ENCODE peak calls at places on chromosomes 5 and 9, in seven cellular contexts. B is OCI-LY7, W is MM.1S, J is cardiac muscle cell, X is A549, Q is foreskin fibroblast, A is fibroblast of pulmonary artery. E is an unnamed sample.

GRCh38 chr9:136373300-136374182 is at the start of gene CARD9:
- DNase-seq in B (no peak), W (no peak), J (no peak), X (no peak), Q (peak), A (no peak), E (no peak)

GRCh38 chr9:70101265-70101664 is 57.6 kb downstream of the MAMDC2 start:
- DNase-seq in B (no peak), W (no peak), J (no peak), X (no peak), Q (peak), A (peak), E (peak)

GRCh38 chr5:113068559-113068958 is 92.0 kb downstream of the DCP2 start:
- DNase-seq in B (no peak), W (no peak), J (no peak), X (no peak), Q (peak), A (no peak), E (peak)

GRCh38 chr5:3346111-3346820 is 249.4 kb upstream of the IRX1 start:
- DNase-seq in B (no peak), W (no peak), J (no peak), X (no peak), Q (no peak), A (no peak), E (no peak)

GRCh38 chr5:178121450-178122276 is 8.3 kb downstream of the N4BP3 start:
- DNase-seq in B (peak), W (peak), J (no peak), X (no peak), Q (no peak), A (peak), E (peak)

GRCh38 chr9:108687360-108687981 is 168.3 kb downstream of the ACTL7B start:
- DNase-seq in B (no peak), W (no peak), J (no peak), X (no peak), Q (peak), A (peak), E (peak)

GRCh38 chr9:36486933-36487481 is 85.7 kb upstream of the MELK start:
- DNase-seq in B (peak), W (peak), J (no peak), X (peak), Q (peak), A (peak), E (no peak)

GRCh38 chr5:163976691-163977090 is 471.3 kb downstream of the MAT2B start:
- DNase-seq in B (no peak), W (no peak), J (no peak), X (no peak), Q (no peak), A (peak), E (peak)

GRCh38 chr9:84874583-84874982 is 205.1 kb downstream of the NTRK2 start:
- DNase-seq in B (no peak), W (peak), J (no peak), X (no peak), Q (peak), A (peak), E (no peak)

GRCh38 chr5:159763564-159763963 is 152.7 kb upstream of the ADRA1B start:
- DNase-seq in B (no peak), W (no peak), J (no peak), X (no peak), Q (no peak), A (peak), E (no peak)

GRCh38 chr5:55218966-55219365 is 8.1 kb downstream of the MCIDAS start:
- DNase-seq in B (no peak), W (no peak), J (no peak), X (no peak), Q (no peak), A (no peak), E (no peak)

GRCh38 chr5:74206571-74207550 is 433.7 kb downstream of the ENC1 start:
- DNase-seq in B (no peak), W (no peak), J (no peak), X (no peak), Q (peak), A (peak), E (peak)

GRCh38 chr9:34219421-34219820 is 40.6 kb downstream of the UBAP1 start:
- DNase-seq in B (no peak), W (no peak), J (no peak), X (no peak), Q (no peak), A (no peak), E (no peak)

GRCh38 chr9:16344343-16344742 is 526.1 kb downstream of the BNC2 start:
- DNase-seq in B (no peak), W (no peak), J (no peak), X (peak), Q (peak), A (peak), E (peak)

GRCh38 chr9:113687680-113688371 is 188.3 kb upstream of the ZNF618 start:
- DNase-seq in B (no peak), W (no peak), J (peak), X (no peak), Q (no peak), A (peak), E (no peak)

GRCh38 chr5:172972557-172972956 is 11.0 kb upstream of the ATP6V0E1 start:
- DNase-seq in B (no peak), W (no peak), J (no peak), X (no peak), Q (no peak), A (no peak), E (no peak)

GRCh38 chr5:40909723-40910122 is 426 bp downstream of the C7 start:
- DNase-seq in B (no peak), W (no peak), J (no peak), X (no peak), Q (no peak), A (peak), E (no peak)

GRCh38 chr5:173762930-173763329 is 125.2 kb upstream of the CPEB4 start:
- DNase-seq in B (no peak), W (no peak), J (no peak), X (no peak), Q (no peak), A (no peak), E (no peak)

GRCh38 chr5:36932056-36932455 is 55.5 kb downstream of the NIPBL start:
- DNase-seq in B (no peak), W (no peak), J (no peak), X (no peak), Q (no peak), A (no peak), E (no peak)

GRCh38 chr5:122259995-122260394 is 52.0 kb upstream of the SNCAIP start:
- DNase-seq in B (no peak), W (no peak), J (no peak), X (peak), Q (peak), A (peak), E (peak)

GRCh38 chr5:157998021-157998504 is 139.1 kb upstream of the CLINT1 start:
- DNase-seq in B (no peak), W (no peak), J (no peak), X (no peak), Q (peak), A (no peak), E (peak)

GRCh38 chr9:97980479-97980803 is 2.7 kb upstream of the ANP32B start:
- DNase-seq in B (no peak), W (no peak), J (no peak), X (no peak), Q (peak), A (no peak), E (peak)

GRCh38 chr5:63961125-63961597 is 1.1 kb downstream of the HTR1A start:
- DNase-seq in B (no peak), W (no peak), J (no peak), X (no peak), Q (no peak), A (no peak), E (no peak)

GRCh38 chr5:35066260-35066795 is 18.6 kb upstream of the AGXT2 start:
- DNase-seq in B (no peak), W (no peak), J (no peak), X (no peak), Q (no peak), A (no peak), E (no peak)

GRCh38 chr5:2750758-2751464 is 566 bp downstream of the IRX2 start:
- DNase-seq in B (no peak), W (no peak), J (peak), X (no peak), Q (peak), A (no peak), E (no peak)

GRCh38 chr9:79189511-79189924 is 382.2 kb upstream of the TLE4 start:
- DNase-seq in B (no peak), W (no peak), J (no peak), X (peak), Q (peak), A (peak), E (peak)

GRCh38 chr9:136645903-136646754 is 16.6 kb upstream of the EGFL7 start:
- DNase-seq in B (no peak), W (no peak), J (no peak), X (no peak), Q (peak), A (peak), E (no peak)

DNA sequence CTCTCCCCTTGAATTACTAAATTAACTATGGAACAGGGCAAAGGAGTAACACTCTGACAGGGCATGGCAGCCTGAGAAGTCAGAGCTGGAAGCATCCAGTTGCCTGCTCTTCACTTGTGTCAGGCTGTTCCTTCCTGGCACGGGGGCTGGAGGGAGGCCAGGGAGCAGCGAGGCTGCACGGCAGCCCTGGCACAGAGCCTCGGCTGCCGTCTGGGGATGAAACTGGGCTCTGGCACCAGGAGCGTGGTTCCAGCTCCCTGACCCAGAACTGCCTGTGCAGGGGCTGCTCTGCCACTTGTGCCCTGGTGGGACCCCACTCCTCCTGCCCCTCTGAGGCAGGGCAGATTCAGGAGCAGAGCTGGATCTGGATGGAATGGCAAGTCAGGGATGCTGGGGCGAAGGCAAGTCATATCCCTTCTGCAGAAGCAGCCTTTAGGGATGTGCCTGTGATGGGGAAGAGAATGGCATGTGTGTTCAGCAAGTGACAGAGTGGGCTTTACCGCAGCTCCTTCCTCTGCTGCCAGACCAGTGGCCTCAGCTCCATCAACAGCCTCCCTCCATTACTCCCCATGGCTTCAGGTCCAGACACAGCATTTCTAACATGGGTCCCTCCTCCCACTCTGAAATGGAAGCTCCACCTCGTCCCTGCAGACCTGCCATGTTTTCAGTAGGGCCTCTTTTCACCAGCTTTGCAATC is 42.1 kb upstream of the PDE8B start:
- DNase-seq in B (no peak), W (no peak), J (no peak), X (peak), Q (peak), A (peak), E (no peak)
- H3K4me3 ChIP-seq in B (no peak), W (no peak), J (no peak), X (peak), Q (peak), A (no peak), E (peak)

GRCh38 chr5:149337746-149338145 is 7.6 kb upstream of the GRPEL2 start:
- DNase-seq in B (no peak), W (no peak), J (no peak), X (no peak), Q (no peak), A (no peak), E (no peak)
- H3K4me3 ChIP-seq in B (no peak), W (no peak), J (no peak), X (no peak), Q (no peak), A (no peak), E (no peak)

GRCh38 chr5:150154618-150155134 is 969 bp downstream of the PDGFRB start:
- DNase-seq in B (no peak), W (no peak), J (no peak), X (no peak), Q (peak), A (no peak), E (no peak)
- H3K4me3 ChIP-seq in B (no peak), W (no peak), J (no peak), X (no peak), Q (peak), A (peak), E (peak)

DNA sequence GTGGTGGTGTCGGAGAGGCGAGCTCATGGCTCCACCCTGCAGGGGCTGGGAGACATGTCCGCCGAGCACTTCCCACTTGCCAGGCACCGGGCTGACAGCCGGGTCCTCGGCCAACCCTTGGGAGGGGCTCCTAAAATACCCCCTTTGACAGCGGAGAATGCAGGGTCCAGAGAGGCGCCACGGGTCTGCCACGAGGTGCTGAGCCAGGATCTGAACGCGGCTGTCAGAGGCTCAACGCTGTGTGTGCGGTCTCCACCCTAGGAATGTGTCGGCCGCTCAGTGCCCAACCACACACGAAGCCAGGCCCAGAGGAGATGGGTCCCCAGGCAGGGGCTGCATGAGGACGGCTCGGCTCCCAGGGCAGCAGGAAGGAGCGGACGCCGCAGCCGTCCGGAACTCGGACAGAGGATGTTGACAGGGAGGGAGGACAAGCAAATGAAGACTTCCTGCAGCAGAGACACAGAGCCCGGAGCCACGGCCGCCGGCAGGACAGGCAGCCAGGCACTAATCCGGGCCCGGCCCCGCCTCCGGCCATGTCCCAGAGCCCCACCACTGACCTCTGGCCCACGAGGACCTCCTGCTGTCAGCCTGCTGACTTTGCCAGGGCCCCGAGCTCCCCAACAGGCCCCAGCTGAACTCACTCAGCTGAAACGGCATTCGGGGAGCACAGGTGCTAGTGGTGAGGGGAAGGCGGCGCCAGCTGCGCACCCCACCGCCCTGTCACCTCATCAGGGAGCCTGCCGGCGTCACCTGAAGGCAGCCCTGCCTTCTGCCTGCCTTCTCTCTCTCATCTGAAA is 12.8 kb downstream of the VAV2 start:
- DNase-seq in B (peak), W (no peak), J (peak), X (no peak), Q (peak), A (peak), E (no peak)
- H3K4me3 ChIP-seq in B (peak), W (no peak), J (no peak), X (no peak), Q (no peak), A (peak), E (no peak)

GRCh38 chr5:17996002-17996401 is 361.7 kb downstream of the TAF11L14 start:
- DNase-seq in B (no peak), W (no peak), J (no peak), X (peak), Q (no peak), A (no peak), E (no peak)

GRCh38 chr5:17989567-17989966 is 355.3 kb downstream of the TAF11L14 start:
- DNase-seq in B (no peak), W (no peak), J (no peak), X (no peak), Q (no peak), A (no peak), E (no peak)

GRCh38 chr5:17990168-17990567 is 355.9 kb downstream of the TAF11L14 start:
- DNase-seq in B (no peak), W (no peak), J (no peak), X (no peak), Q (no peak), A (no peak), E (no peak)

GRCh38 chr5:17991775-17992174 is 357.5 kb downstream of the TAF11L14 start:
- DNase-seq in B (no peak), W (no peak), J (peak), X (no peak), Q (no peak), A (no peak), E (no peak)

DNA sequence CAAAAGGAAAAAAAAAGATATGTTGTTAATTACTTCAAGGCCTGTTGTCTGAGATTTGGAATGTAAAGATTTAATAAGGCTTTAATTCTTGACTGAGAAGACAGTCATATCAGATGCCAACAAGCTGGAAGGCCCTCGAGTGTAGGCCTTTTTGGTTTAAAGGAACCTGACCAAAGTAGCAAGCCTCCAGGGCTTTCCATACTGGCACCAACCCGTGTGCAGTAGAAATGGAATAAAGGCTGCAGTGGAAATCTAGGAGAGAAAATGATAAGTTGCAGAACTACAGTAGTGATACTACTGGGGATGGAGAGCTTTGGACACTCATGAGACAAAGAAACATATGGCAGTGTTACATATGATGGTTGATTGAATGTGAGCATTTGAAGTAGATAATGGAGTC is 358.0 kb downstream of the TAF11L14 start:
- DNase-seq in B (no peak), W (no peak), J (no peak), X (no peak), Q (no peak), A (no peak), E (no peak)
- H3K4me3 ChIP-seq in B (no peak), W (no peak), J (no peak), X (no peak), Q (no peak), A (no peak), E (no peak)

GRCh38 chr5:96627792-96628191 is 34.4 kb upstream of the CAST start:
- DNase-seq in B (no peak), W (peak), J (no peak), X (peak), Q (no peak), A (no peak), E (no peak)

GRCh38 chr5:96629774-96630173 is 32.4 kb upstream of the CAST start:
- DNase-seq in B (no peak), W (no peak), J (peak), X (peak), Q (peak), A (peak), E (peak)

GRCh38 chr5:96628406-96628805 is 33.8 kb upstream of the CAST start:
- DNase-seq in B (no peak), W (no peak), J (no peak), X (no peak), Q (no peak), A (no peak), E (no peak)

GRCh38 chr5:96624631-96625030 is 37.5 kb upstream of the CAST start:
- DNase-seq in B (no peak), W (no peak), J (no peak), X (peak), Q (no peak), A (peak), E (no peak)

DNA sequence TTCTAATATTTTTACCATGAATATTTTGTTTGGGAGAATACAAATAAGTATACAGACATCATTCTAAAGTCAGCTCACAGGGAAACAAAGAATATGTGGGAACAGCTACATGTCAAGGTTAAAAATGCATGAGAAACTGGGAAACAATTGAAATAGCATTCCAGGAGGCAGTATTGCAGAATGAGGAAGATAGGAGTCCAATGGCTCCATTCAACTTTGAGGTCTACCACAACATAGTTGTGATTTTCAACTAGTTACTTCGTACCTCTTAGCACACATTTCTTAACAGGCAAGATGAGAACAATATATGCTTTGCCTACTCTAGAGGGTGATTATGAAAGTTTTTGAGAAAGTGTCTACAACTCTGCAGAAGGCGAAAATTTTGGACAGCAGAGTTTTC is 35.2 kb upstream of the CAST start:
- DNase-seq in B (no peak), W (no peak), J (no peak), X (no peak), Q (peak), A (peak), E (peak)
- H3K4me3 ChIP-seq in B (no peak), W (no peak), J (no peak), X (no peak), Q (no peak), A (no peak), E (no peak)

GRCh38 chr5:179820483-179821297 is at the start of gene SQSTM1:
- DNase-seq in B (peak), W (peak), J (peak), X (peak), Q (peak), A (peak), E (peak)

GRCh38 chr5:179821298-179822058 is 773 bp downstream of the SQSTM1 start:
- DNase-seq in B (peak), W (peak), J (peak), X (peak), Q (peak), A (peak), E (peak)

GRCh38 chr5:179822444-179822990 is 1.8 kb downstream of the SQSTM1 start:
- DNase-seq in B (no peak), W (no peak), J (no peak), X (no peak), Q (no peak), A (no peak), E (no peak)

GRCh38 chr5:179820127-179820482 is 600 bp upstream of the SQSTM1 start:
- DNase-seq in B (no peak), W (no peak), J (no peak), X (peak), Q (no peak), A (no peak), E (no peak)

GRCh38 chr5:179822059-179822432 is 1.3 kb downstream of the SQSTM1 start:
- DNase-seq in B (no peak), W (no peak), J (no peak), X (no peak), Q (no peak), A (no peak), E (no peak)
- H3K4me3 ChIP-seq in B (peak), W (peak), J (peak), X (peak), Q (peak), A (peak), E (peak)